ENCODE peak calls at places on chromosomes 12 and 14, in five cellular contexts. One of them, this sample, is unnamed.

GRCh38 chr14:97178781-97179180 is 381.6 kb downstream of the VRK1 start:
- DNase-seq in pancreas: no peak
- DNase-seq in heart right ventricle: no peak
- DNase-seq in kidney epithelial cell: no peak
- DNase-seq in AG09309: peak; percentile 3
- DNase-seq in this sample: no peak

GRCh38 chr14:20683896-20684661 is at the start of gene RNASE4:
- DNase-seq in pancreas: peak; percentile 86
- DNase-seq in heart right ventricle: peak; percentile 85
- DNase-seq in kidney epithelial cell: no peak
- DNase-seq in AG09309: peak; percentile 72
- DNase-seq in this sample: peak; percentile 95

GRCh38 chr12:111170559-111170958 is 198.3 kb downstream of the PHETA1 start:
- DNase-seq in pancreas: no peak
- DNase-seq in heart right ventricle: no peak
- DNase-seq in kidney epithelial cell: no peak
- DNase-seq in AG09309: no peak
- DNase-seq in this sample: no peak

GRCh38 chr12:119775246-119775895 is 101.7 kb downstream of the CIT start:
- DNase-seq in pancreas: no peak
- DNase-seq in AG09309: no peak
- DNase-seq in kidney epithelial cell: no peak
- DNase-seq in heart right ventricle: no peak
- DNase-seq in this sample: no peak

GRCh38 chr14:23478109-23478698 is 8.7 kb downstream of the NGDN start:
- DNase-seq in pancreas: peak; percentile 47
- DNase-seq in heart right ventricle: no peak
- DNase-seq in kidney epithelial cell: peak; percentile 23
- DNase-seq in AG09309: peak; percentile 29
- DNase-seq in this sample: peak; percentile 74

GRCh38 chr14:77097689-77098469 is at the start of gene CIPC:
- DNase-seq in pancreas: peak; percentile 100
- DNase-seq in heart right ventricle: peak; percentile 100
- DNase-seq in AG09309: peak; percentile 91
- DNase-seq in kidney epithelial cell: peak; percentile 81
- DNase-seq in this sample: peak; percentile 100

GRCh38 chr12:27651201-27651600 is 45.0 kb upstream of the REP15 start:
- DNase-seq in AG09309: no peak
- DNase-seq in pancreas: no peak
- DNase-seq in heart right ventricle: no peak
- DNase-seq in kidney epithelial cell: no peak
- DNase-seq in this sample: no peak

GRCh38 chr12:990649-991349 is at the start of gene ERC1:
- DNase-seq in AG09309: peak; percentile 33
- DNase-seq in heart right ventricle: peak; percentile 91
- DNase-seq in kidney epithelial cell: no peak
- DNase-seq in pancreas: peak; percentile 92
- DNase-seq in this sample: peak; percentile 96

GRCh38 chr12:127133675-127134335 is 1133.2 kb upstream of the TMEM132C start:
- DNase-seq in AG09309: no peak
- DNase-seq in kidney epithelial cell: no peak
- DNase-seq in pancreas: no peak
- DNase-seq in heart right ventricle: no peak
- DNase-seq in this sample: no peak

GRCh38 chr12:121214855-121215745 is 5.2 kb downstream of the P2RX4 start:
- DNase-seq in AG09309: peak; percentile 79
- DNase-seq in heart right ventricle: no peak
- DNase-seq in pancreas: peak; percentile 30
- DNase-seq in kidney epithelial cell: peak; percentile 90
- DNase-seq in this sample: peak; percentile 32

GRCh38 chr12:64903738-64904137 is 79.3 kb downstream of the TBC1D30 start:
- DNase-seq in pancreas: no peak
- DNase-seq in kidney epithelial cell: no peak
- DNase-seq in AG09309: no peak
- DNase-seq in heart right ventricle: no peak
- DNase-seq in this sample: no peak

GRCh38 chr14:55073856-55074255 is 22.4 kb downstream of the MAPK1IP1L start:
- DNase-seq in kidney epithelial cell: no peak
- DNase-seq in heart right ventricle: no peak
- DNase-seq in pancreas: no peak
- DNase-seq in AG09309: peak; percentile 45
- DNase-seq in this sample: no peak

GRCh38 chr12:11929714-11930113 is 141.0 kb upstream of the BCL2L14 start:
- DNase-seq in pancreas: no peak
- DNase-seq in kidney epithelial cell: no peak
- DNase-seq in AG09309: no peak
- DNase-seq in heart right ventricle: no peak
- DNase-seq in this sample: no peak

GRCh38 chr12:121494093-121494787 is 86.6 kb downstream of the KDM2B start:
- DNase-seq in kidney epithelial cell: no peak
- DNase-seq in AG09309: no peak
- DNase-seq in pancreas: no peak
- DNase-seq in heart right ventricle: peak; percentile 47
- DNase-seq in this sample: peak; percentile 41

GRCh38 chr14:103649001-103649400 is 20.0 kb downstream of the KLC1 start:
- DNase-seq in pancreas: no peak
- DNase-seq in heart right ventricle: no peak
- DNase-seq in kidney epithelial cell: no peak
- DNase-seq in AG09309: no peak
- DNase-seq in this sample: no peak

GRCh38 chr12:13472690-13473089 is 276.2 kb downstream of the EMP1 start:
- DNase-seq in AG09309: no peak
- DNase-seq in kidney epithelial cell: peak; percentile 1
- DNase-seq in heart right ventricle: no peak
- DNase-seq in pancreas: no peak
- DNase-seq in this sample: no peak

GRCh38 chr14:64755661-64756265 is 51.5 kb downstream of the PLEKHG3 start:
- DNase-seq in AG09309: no peak
- DNase-seq in heart right ventricle: no peak
- DNase-seq in pancreas: peak; percentile 12
- DNase-seq in kidney epithelial cell: no peak
- DNase-seq in this sample: no peak

GRCh38 chr12:112018571-112019237 is 5.5 kb downstream of the ERP29 start:
- DNase-seq in pancreas: no peak
- DNase-seq in AG09309: peak; percentile 27
- DNase-seq in kidney epithelial cell: no peak
- DNase-seq in heart right ventricle: no peak
- DNase-seq in this sample: no peak

GRCh38 chr14:31955941-31956579 is 121.0 kb upstream of the ARHGAP5 start:
- DNase-seq in kidney epithelial cell: no peak
- DNase-seq in pancreas: no peak
- DNase-seq in AG09309: no peak
- DNase-seq in heart right ventricle: no peak
- DNase-seq in this sample: no peak

GRCh38 chr14:42715316-42715715 is 1108.6 kb downstream of the LRFN5 start:
- DNase-seq in heart right ventricle: no peak
- DNase-seq in AG09309: no peak
- DNase-seq in pancreas: no peak
- DNase-seq in kidney epithelial cell: peak; percentile 7
- DNase-seq in this sample: no peak

GRCh38 chr12:2076196-2076570 is 23.4 kb downstream of the CACNA1C start:
- DNase-seq in AG09309: no peak
- DNase-seq in kidney epithelial cell: no peak
- DNase-seq in heart right ventricle: no peak
- DNase-seq in pancreas: no peak
- DNase-seq in this sample: no peak
- H3K4me3 ChIP-seq in AG09309: no peak overlapping the region
- H3K4me3 ChIP-seq in kidney epithelial cell: no peak overlapping the region
- H3K4me3 ChIP-seq in heart right ventricle: no peak overlapping the region
- H3K4me3 ChIP-seq in pancreas: no peak overlapping the region
- H3K4me3 ChIP-seq in this sample: no peak overlapping the region

DNA sequence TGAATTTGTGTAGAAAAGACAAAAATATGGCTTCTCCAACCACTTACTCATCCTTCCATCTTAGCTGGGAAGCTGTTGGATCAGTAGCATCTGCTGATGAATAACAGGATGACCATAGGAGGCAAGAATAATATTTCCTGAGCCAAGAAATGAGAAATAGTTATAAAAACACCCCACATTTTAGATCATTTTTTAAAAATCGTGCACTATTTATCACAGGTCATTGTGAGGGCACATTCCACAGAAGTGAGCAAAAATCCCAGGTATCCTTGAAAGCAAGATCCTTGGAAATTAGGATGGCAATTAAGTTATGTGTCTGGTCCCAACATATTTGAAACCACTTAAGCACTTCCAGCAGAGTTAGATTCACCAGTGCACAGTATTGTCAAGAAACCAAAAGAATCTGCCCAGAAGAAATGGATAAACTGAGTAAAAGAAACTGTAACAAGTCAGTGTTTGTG is 8.4 kb downstream of the FAR2 start:
- DNase-seq in pancreas: no peak
- DNase-seq in AG09309: peak; percentile 35
- DNase-seq in heart right ventricle: no peak
- DNase-seq in kidney epithelial cell: no peak
- DNase-seq in this sample: no peak
- H3K4me3 ChIP-seq in pancreas: no peak overlapping the region
- H3K4me3 ChIP-seq in AG09309: no peak overlapping the region
- H3K4me3 ChIP-seq in heart right ventricle: no peak overlapping the region
- H3K4me3 ChIP-seq in kidney epithelial cell: no peak overlapping the region
- H3K4me3 ChIP-seq in this sample: peak overlapping the region; percentile 31

DNA sequence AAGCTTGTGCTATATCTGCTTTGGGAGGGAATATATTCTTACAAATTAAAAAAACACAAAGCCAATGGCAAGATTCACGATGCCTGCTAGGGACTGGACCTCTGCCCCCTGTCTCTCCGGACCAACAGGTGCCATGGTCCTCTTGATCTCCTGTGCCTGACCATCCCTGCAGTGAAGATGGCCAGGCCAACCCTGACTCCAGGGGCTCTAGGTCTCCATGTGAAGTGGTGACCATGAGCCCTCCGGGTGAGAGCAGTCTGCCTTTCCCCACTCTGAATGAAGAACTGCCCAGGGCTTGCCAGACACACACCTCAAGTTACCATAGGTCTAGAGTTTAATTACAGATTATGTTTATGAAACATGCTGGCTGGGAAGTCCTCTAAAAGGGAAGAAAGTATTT is 1.5 kb downstream of the ARHGDIB start:
- DNase-seq in AG09309: no peak
- DNase-seq in pancreas: no peak
- DNase-seq in heart right ventricle: no peak
- DNase-seq in kidney epithelial cell: no peak
- DNase-seq in this sample: no peak
- H3K4me3 ChIP-seq in AG09309: no peak overlapping the region
- H3K4me3 ChIP-seq in pancreas: no peak overlapping the region
- H3K4me3 ChIP-seq in heart right ventricle: peak overlapping the region; percentile 61
- H3K4me3 ChIP-seq in kidney epithelial cell: no peak overlapping the region
- H3K4me3 ChIP-seq in this sample: peak overlapping the region; percentile 40

GRCh38 chr12:78035913-78036658 is 205.4 kb downstream of the NAV3 start:
- DNase-seq in pancreas: no peak
- DNase-seq in kidney epithelial cell: no peak
- DNase-seq in AG09309: no peak
- DNase-seq in heart right ventricle: no peak
- DNase-seq in this sample: no peak
- H3K4me3 ChIP-seq in pancreas: no peak overlapping the region
- H3K4me3 ChIP-seq in kidney epithelial cell: no peak overlapping the region
- H3K4me3 ChIP-seq in AG09309: no peak overlapping the region
- H3K4me3 ChIP-seq in heart right ventricle: peak overlapping the region; percentile 21
- H3K4me3 ChIP-seq in this sample: no peak overlapping the region

GRCh38 chr12:55726911-55727310 is 1.9 kb downstream of the CD63 start:
- DNase-seq in heart right ventricle: no peak
- DNase-seq in pancreas: no peak
- DNase-seq in AG09309: no peak
- DNase-seq in kidney epithelial cell: no peak
- DNase-seq in this sample: peak; percentile 65
- H3K4me3 ChIP-seq in heart right ventricle: peak overlapping the region; percentile 66
- H3K4me3 ChIP-seq in pancreas: peak overlapping the region; percentile 66
- H3K4me3 ChIP-seq in AG09309: peak overlapping the region; percentile 93
- H3K4me3 ChIP-seq in kidney epithelial cell: peak overlapping the region; percentile 85
- H3K4me3 ChIP-seq in this sample: peak overlapping the region; percentile 97

GRCh38 chr14:88323086-88323519 is at the start of gene KCNK10:
- DNase-seq in AG09309: no peak
- DNase-seq in pancreas: no peak
- DNase-seq in kidney epithelial cell: no peak
- DNase-seq in heart right ventricle: no peak
- DNase-seq in this sample: no peak

GRCh38 chr14:88325883-88326282 is 2.8 kb upstream of the KCNK10 start:
- DNase-seq in kidney epithelial cell: no peak
- DNase-seq in heart right ventricle: no peak
- DNase-seq in pancreas: no peak
- DNase-seq in AG09309: no peak
- DNase-seq in this sample: no peak

GRCh38 chr14:88321692-88322504 is 1.2 kb downstream of the KCNK10 start:
- DNase-seq in pancreas: no peak
- DNase-seq in kidney epithelial cell: no peak
- DNase-seq in heart right ventricle: no peak
- DNase-seq in AG09309: no peak
- DNase-seq in this sample: no peak

GRCh38 chr14:88322505-88323085 is 474 bp downstream of the KCNK10 start:
- DNase-seq in kidney epithelial cell: no peak
- DNase-seq in pancreas: no peak
- DNase-seq in heart right ventricle: no peak
- DNase-seq in AG09309: no peak
- DNase-seq in this sample: no peak

GRCh38 chr14:88323520-88324199 is 591 bp upstream of the KCNK10 start:
- DNase-seq in kidney epithelial cell: no peak
- DNase-seq in heart right ventricle: peak; percentile 11
- DNase-seq in pancreas: peak; percentile 13
- DNase-seq in AG09309: no peak
- DNase-seq in this sample: peak; percentile 48
- H3K4me3 ChIP-seq in kidney epithelial cell: peak overlapping the region; percentile 32
- H3K4me3 ChIP-seq in heart right ventricle: peak overlapping the region; percentile 42
- H3K4me3 ChIP-seq in pancreas: peak overlapping the region; percentile 10
- H3K4me3 ChIP-seq in AG09309: peak overlapping the region; percentile 7
- H3K4me3 ChIP-seq in this sample: peak overlapping the region; percentile 63

DNA sequence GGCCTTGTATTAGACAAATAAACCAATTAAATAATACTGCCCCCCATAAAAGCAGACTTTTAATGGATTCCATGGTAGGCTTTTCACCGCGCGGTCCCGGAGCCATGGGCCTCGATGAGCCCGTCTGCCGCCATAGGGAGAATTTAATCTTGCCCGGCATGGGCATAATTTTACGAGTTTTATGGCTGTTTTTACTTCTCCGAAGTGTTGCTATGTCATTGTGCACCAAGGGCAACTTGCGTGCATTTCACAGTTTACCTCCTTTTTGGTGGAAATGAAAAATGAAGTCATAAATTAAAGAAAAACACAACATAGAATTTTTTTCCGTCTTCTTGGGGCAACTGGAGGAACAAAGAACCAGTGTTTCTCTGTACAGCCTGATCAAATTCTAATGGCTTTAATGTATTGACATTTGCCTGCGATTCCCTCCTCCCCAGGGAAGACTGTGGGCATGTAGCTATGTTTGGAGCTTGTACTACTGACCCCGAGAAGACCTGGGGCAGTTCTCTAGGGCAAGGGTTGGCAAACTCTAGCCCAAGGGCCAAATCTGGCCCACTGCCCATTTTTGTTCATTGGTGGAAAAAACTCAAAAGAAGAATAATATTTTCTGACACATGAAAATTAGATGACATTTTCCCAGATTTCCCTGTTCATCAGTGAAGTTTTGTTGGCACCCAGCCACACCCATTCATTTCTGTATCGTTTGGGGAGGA is 142.7 kb downstream of the CHST11 start:
- DNase-seq in AG09309: no peak
- DNase-seq in heart right ventricle: no peak
- DNase-seq in kidney epithelial cell: no peak
- DNase-seq in pancreas: no peak
- DNase-seq in this sample: no peak
- H3K4me3 ChIP-seq in AG09309: no peak overlapping the region
- H3K4me3 ChIP-seq in heart right ventricle: no peak overlapping the region
- H3K4me3 ChIP-seq in kidney epithelial cell: no peak overlapping the region
- H3K4me3 ChIP-seq in pancreas: no peak overlapping the region
- H3K4me3 ChIP-seq in this sample: no peak overlapping the region

GRCh38 chr12:52257074-52257551 is 17.3 kb upstream of the KRT86 start:
- DNase-seq in AG09309: no peak
- DNase-seq in pancreas: no peak
- DNase-seq in kidney epithelial cell: no peak
- DNase-seq in heart right ventricle: no peak
- DNase-seq in this sample: no peak
- H3K4me3 ChIP-seq in AG09309: no peak overlapping the region
- H3K4me3 ChIP-seq in pancreas: no peak overlapping the region
- H3K4me3 ChIP-seq in kidney epithelial cell: no peak overlapping the region
- H3K4me3 ChIP-seq in heart right ventricle: no peak overlapping the region
- H3K4me3 ChIP-seq in this sample: no peak overlapping the region